ENCODE peak calls at places on chromosomes 7 and 10, in eight cellular contexts. One of them, this sample, is unnamed.

GRCh38 chr10:78688945-78689935 is 379.5 kb upstream of the ZMIZ1 start:
- DNase-seq in retinal pigment epithelial cell: no peak
- DNase-seq in cardiac muscle cell: peak
- DNase-seq in dorsolateral prefrontal cortex: peak
- DNase-seq in left ventricle myocardium inferior: no peak
- DNase-seq in Calu3: no peak
- DNase-seq in CD4-positive, alpha-beta T cell: no peak
- DNase-seq in heart left ventricle: no peak
- DNase-seq in this sample: no peak

GRCh38 chr10:91596821-91597396 is 36.0 kb downstream of the PPP1R3C start:
- DNase-seq in Calu3: no peak
- DNase-seq in dorsolateral prefrontal cortex: no peak
- DNase-seq in heart left ventricle: no peak
- DNase-seq in retinal pigment epithelial cell: peak
- DNase-seq in left ventricle myocardium inferior: no peak
- DNase-seq in CD4-positive, alpha-beta T cell: no peak
- DNase-seq in cardiac muscle cell: peak
- DNase-seq in this sample: peak

GRCh38 chr7:92762853-92763252 is 73.5 kb downstream of the CDK6 start:
- DNase-seq in retinal pigment epithelial cell: no peak
- DNase-seq in left ventricle myocardium inferior: no peak
- DNase-seq in cardiac muscle cell: no peak
- DNase-seq in dorsolateral prefrontal cortex: no peak
- DNase-seq in heart left ventricle: no peak
- DNase-seq in Calu3: no peak
- DNase-seq in CD4-positive, alpha-beta T cell: no peak
- DNase-seq in this sample: no peak

GRCh38 chr10:46520381-46520780 is 36.1 kb downstream of the GPRIN2 start:
- DNase-seq in heart left ventricle: peak
- DNase-seq in dorsolateral prefrontal cortex: no peak
- DNase-seq in cardiac muscle cell: no peak
- DNase-seq in retinal pigment epithelial cell: no peak
- DNase-seq in Calu3: peak
- DNase-seq in left ventricle myocardium inferior: peak
- DNase-seq in CD4-positive, alpha-beta T cell: no peak
- DNase-seq in this sample: no peak

GRCh38 chr10:84493951-84494848 is 165.8 kb downstream of the CCSER2 start:
- DNase-seq in cardiac muscle cell: peak
- DNase-seq in heart left ventricle: no peak
- DNase-seq in Calu3: peak
- DNase-seq in CD4-positive, alpha-beta T cell: no peak
- DNase-seq in retinal pigment epithelial cell: peak
- DNase-seq in left ventricle myocardium inferior: no peak
- DNase-seq in dorsolateral prefrontal cortex: no peak
- DNase-seq in this sample: peak

GRCh38 chr7:32212321-32212720 is 142.1 kb upstream of the PDE1C start:
- DNase-seq in retinal pigment epithelial cell: no peak
- DNase-seq in cardiac muscle cell: no peak
- DNase-seq in left ventricle myocardium inferior: no peak
- DNase-seq in heart left ventricle: no peak
- DNase-seq in Calu3: no peak
- DNase-seq in CD4-positive, alpha-beta T cell: no peak
- DNase-seq in dorsolateral prefrontal cortex: no peak
- DNase-seq in this sample: no peak

GRCh38 chr7:45267262-45267661 is 109.7 kb downstream of the RAMP3 start:
- DNase-seq in CD4-positive, alpha-beta T cell: no peak
- DNase-seq in dorsolateral prefrontal cortex: no peak
- DNase-seq in cardiac muscle cell: peak
- DNase-seq in retinal pigment epithelial cell: no peak
- DNase-seq in left ventricle myocardium inferior: no peak
- DNase-seq in heart left ventricle: no peak
- DNase-seq in Calu3: no peak
- DNase-seq in this sample: no peak

GRCh38 chr7:43041724-43042123 is 70.7 kb upstream of the HECW1 start:
- DNase-seq in retinal pigment epithelial cell: no peak
- DNase-seq in cardiac muscle cell: no peak
- DNase-seq in dorsolateral prefrontal cortex: no peak
- DNase-seq in Calu3: no peak
- DNase-seq in heart left ventricle: no peak
- DNase-seq in CD4-positive, alpha-beta T cell: no peak
- DNase-seq in left ventricle myocardium inferior: no peak
- DNase-seq in this sample: no peak

GRCh38 chr7:38655833-38656774 is 24.9 kb upstream of the AMPH start:
- DNase-seq in dorsolateral prefrontal cortex: no peak
- DNase-seq in left ventricle myocardium inferior: peak
- DNase-seq in CD4-positive, alpha-beta T cell: no peak
- DNase-seq in retinal pigment epithelial cell: no peak
- DNase-seq in Calu3: no peak
- DNase-seq in heart left ventricle: peak
- DNase-seq in cardiac muscle cell: no peak
- DNase-seq in this sample: no peak

GRCh38 chr7:65798111-65799075 is 74.5 kb upstream of the VKORC1L1 start:
- DNase-seq in cardiac muscle cell: peak
- DNase-seq in CD4-positive, alpha-beta T cell: no peak
- DNase-seq in heart left ventricle: no peak
- DNase-seq in Calu3: no peak
- DNase-seq in left ventricle myocardium inferior: no peak
- DNase-seq in dorsolateral prefrontal cortex: no peak
- DNase-seq in retinal pigment epithelial cell: peak
- DNase-seq in this sample: peak

GRCh38 chr7:73433924-73434700 is 534 bp downstream of the FZD9 start:
- DNase-seq in cardiac muscle cell: peak
- DNase-seq in Calu3: no peak
- DNase-seq in dorsolateral prefrontal cortex: no peak
- DNase-seq in heart left ventricle: no peak
- DNase-seq in CD4-positive, alpha-beta T cell: no peak
- DNase-seq in left ventricle myocardium inferior: no peak
- DNase-seq in retinal pigment epithelial cell: no peak
- DNase-seq in this sample: no peak

GRCh38 chr10:70568113-70568512 is 34.4 kb downstream of the PRF1 start:
- DNase-seq in cardiac muscle cell: no peak
- DNase-seq in dorsolateral prefrontal cortex: no peak
- DNase-seq in Calu3: no peak
- DNase-seq in left ventricle myocardium inferior: no peak
- DNase-seq in CD4-positive, alpha-beta T cell: no peak
- DNase-seq in retinal pigment epithelial cell: no peak
- DNase-seq in heart left ventricle: no peak
- DNase-seq in this sample: no peak

GRCh38 chr10:116286801-116287200 is 13.8 kb upstream of the GFRA1 start:
- DNase-seq in cardiac muscle cell: no peak
- DNase-seq in dorsolateral prefrontal cortex: no peak
- DNase-seq in left ventricle myocardium inferior: no peak
- DNase-seq in Calu3: no peak
- DNase-seq in heart left ventricle: no peak
- DNase-seq in retinal pigment epithelial cell: no peak
- DNase-seq in CD4-positive, alpha-beta T cell: no peak
- DNase-seq in this sample: no peak

GRCh38 chr10:72175166-72175565 is 40.6 kb upstream of the ANAPC16 start:
- DNase-seq in CD4-positive, alpha-beta T cell: no peak
- DNase-seq in Calu3: no peak
- DNase-seq in dorsolateral prefrontal cortex: no peak
- DNase-seq in heart left ventricle: no peak
- DNase-seq in retinal pigment epithelial cell: peak
- DNase-seq in cardiac muscle cell: peak
- DNase-seq in left ventricle myocardium inferior: no peak
- DNase-seq in this sample: peak

GRCh38 chr10:47401874-47402645 is 18.0 kb upstream of the ZNF488 start:
- DNase-seq in retinal pigment epithelial cell: no peak
- DNase-seq in cardiac muscle cell: no peak
- DNase-seq in CD4-positive, alpha-beta T cell: no peak
- DNase-seq in left ventricle myocardium inferior: no peak
- DNase-seq in heart left ventricle: no peak
- DNase-seq in Calu3: no peak
- DNase-seq in dorsolateral prefrontal cortex: no peak
- DNase-seq in this sample: no peak

GRCh38 chr10:3817002-3817401 is 32.0 kb upstream of the KLF6 start:
- DNase-seq in CD4-positive, alpha-beta T cell: no peak
- DNase-seq in Calu3: no peak
- DNase-seq in cardiac muscle cell: no peak
- DNase-seq in heart left ventricle: no peak
- DNase-seq in left ventricle myocardium inferior: no peak
- DNase-seq in dorsolateral prefrontal cortex: no peak
- DNase-seq in retinal pigment epithelial cell: no peak
- DNase-seq in this sample: no peak

GRCh38 chr7:65489260-65489767 is 115.7 kb downstream of the ZNF92 start:
- DNase-seq in left ventricle myocardium inferior: no peak
- DNase-seq in CD4-positive, alpha-beta T cell: no peak
- DNase-seq in cardiac muscle cell: no peak
- DNase-seq in heart left ventricle: no peak
- DNase-seq in dorsolateral prefrontal cortex: no peak
- DNase-seq in Calu3: no peak
- DNase-seq in retinal pigment epithelial cell: no peak
- DNase-seq in this sample: no peak

GRCh38 chr7:47078241-47078640 is 503.7 kb downstream of the TNS3 start:
- DNase-seq in heart left ventricle: no peak
- DNase-seq in dorsolateral prefrontal cortex: no peak
- DNase-seq in Calu3: no peak
- DNase-seq in left ventricle myocardium inferior: no peak
- DNase-seq in retinal pigment epithelial cell: no peak
- DNase-seq in CD4-positive, alpha-beta T cell: no peak
- DNase-seq in cardiac muscle cell: no peak
- DNase-seq in this sample: peak

GRCh38 chr10:8404721-8405120 is 350.2 kb downstream of the GATA3 start:
- DNase-seq in Calu3: peak
- DNase-seq in retinal pigment epithelial cell: no peak
- DNase-seq in left ventricle myocardium inferior: no peak
- DNase-seq in cardiac muscle cell: no peak
- DNase-seq in CD4-positive, alpha-beta T cell: no peak
- DNase-seq in heart left ventricle: no peak
- DNase-seq in dorsolateral prefrontal cortex: no peak
- DNase-seq in this sample: no peak

GRCh38 chr10:132467464-132468149 is 70.0 kb upstream of the INPP5A start:
- DNase-seq in dorsolateral prefrontal cortex: no peak
- DNase-seq in retinal pigment epithelial cell: no peak
- DNase-seq in cardiac muscle cell: no peak
- DNase-seq in CD4-positive, alpha-beta T cell: no peak
- DNase-seq in left ventricle myocardium inferior: peak
- DNase-seq in heart left ventricle: peak
- DNase-seq in Calu3: no peak
- DNase-seq in this sample: no peak

GRCh38 chr7:116342125-116342524 is 131.8 kb downstream of the TES start:
- DNase-seq in heart left ventricle: no peak
- DNase-seq in cardiac muscle cell: peak
- DNase-seq in retinal pigment epithelial cell: no peak
- DNase-seq in CD4-positive, alpha-beta T cell: no peak
- DNase-seq in left ventricle myocardium inferior: no peak
- DNase-seq in dorsolateral prefrontal cortex: no peak
- DNase-seq in Calu3: no peak
- DNase-seq in this sample: no peak

GRCh38 chr10:128116851-128117615 is 9.2 kb downstream of the MKI67 start:
- DNase-seq in heart left ventricle: no peak
- DNase-seq in retinal pigment epithelial cell: no peak
- DNase-seq in dorsolateral prefrontal cortex: no peak
- DNase-seq in Calu3: no peak
- DNase-seq in left ventricle myocardium inferior: no peak
- DNase-seq in CD4-positive, alpha-beta T cell: no peak
- DNase-seq in cardiac muscle cell: no peak
- DNase-seq in this sample: peak
- TF ChIP-seq CTCF in heart left ventricle: no peak
- TF ChIP-seq CTCF in retinal pigment epithelial cell: peak
- TF ChIP-seq CTCF in dorsolateral prefrontal cortex: no peak
- TF ChIP-seq CTCF in Calu3: no peak
- TF ChIP-seq CTCF in left ventricle myocardium inferior: no peak
- TF ChIP-seq CTCF in CD4-positive, alpha-beta T cell: no peak
- TF ChIP-seq CTCF in cardiac muscle cell: peak
- TF ChIP-seq CTCF in this sample: peak

GRCh38 chr10:63008491-63008890 is 124.6 kb upstream of the NRBF2 start:
- DNase-seq in dorsolateral prefrontal cortex: no peak
- DNase-seq in CD4-positive, alpha-beta T cell: no peak
- DNase-seq in cardiac muscle cell: peak
- DNase-seq in heart left ventricle: no peak
- DNase-seq in retinal pigment epithelial cell: no peak
- DNase-seq in Calu3: no peak
- DNase-seq in left ventricle myocardium inferior: no peak
- DNase-seq in this sample: no peak
- TF ChIP-seq CTCF in dorsolateral prefrontal cortex: no peak
- TF ChIP-seq CTCF in CD4-positive, alpha-beta T cell: no peak
- TF ChIP-seq CTCF in cardiac muscle cell: no peak
- TF ChIP-seq CTCF in heart left ventricle: no peak
- TF ChIP-seq CTCF in retinal pigment epithelial cell: peak
- TF ChIP-seq CTCF in Calu3: no peak
- TF ChIP-seq CTCF in left ventricle myocardium inferior: no peak
- TF ChIP-seq CTCF in this sample: peak

GRCh38 chr10:66838656-66839055 is 87.2 kb upstream of the LRRTM3 start:
- DNase-seq in heart left ventricle: no peak
- DNase-seq in Calu3: no peak
- DNase-seq in retinal pigment epithelial cell: no peak
- DNase-seq in CD4-positive, alpha-beta T cell: no peak
- DNase-seq in cardiac muscle cell: no peak
- DNase-seq in left ventricle myocardium inferior: no peak
- DNase-seq in dorsolateral prefrontal cortex: no peak
- DNase-seq in this sample: no peak

GRCh38 chr10:66842867-66843266 is 83.0 kb upstream of the LRRTM3 start:
- DNase-seq in Calu3: no peak
- DNase-seq in left ventricle myocardium inferior: no peak
- DNase-seq in dorsolateral prefrontal cortex: no peak
- DNase-seq in cardiac muscle cell: no peak
- DNase-seq in retinal pigment epithelial cell: no peak
- DNase-seq in heart left ventricle: no peak
- DNase-seq in CD4-positive, alpha-beta T cell: no peak
- DNase-seq in this sample: no peak

DNA sequence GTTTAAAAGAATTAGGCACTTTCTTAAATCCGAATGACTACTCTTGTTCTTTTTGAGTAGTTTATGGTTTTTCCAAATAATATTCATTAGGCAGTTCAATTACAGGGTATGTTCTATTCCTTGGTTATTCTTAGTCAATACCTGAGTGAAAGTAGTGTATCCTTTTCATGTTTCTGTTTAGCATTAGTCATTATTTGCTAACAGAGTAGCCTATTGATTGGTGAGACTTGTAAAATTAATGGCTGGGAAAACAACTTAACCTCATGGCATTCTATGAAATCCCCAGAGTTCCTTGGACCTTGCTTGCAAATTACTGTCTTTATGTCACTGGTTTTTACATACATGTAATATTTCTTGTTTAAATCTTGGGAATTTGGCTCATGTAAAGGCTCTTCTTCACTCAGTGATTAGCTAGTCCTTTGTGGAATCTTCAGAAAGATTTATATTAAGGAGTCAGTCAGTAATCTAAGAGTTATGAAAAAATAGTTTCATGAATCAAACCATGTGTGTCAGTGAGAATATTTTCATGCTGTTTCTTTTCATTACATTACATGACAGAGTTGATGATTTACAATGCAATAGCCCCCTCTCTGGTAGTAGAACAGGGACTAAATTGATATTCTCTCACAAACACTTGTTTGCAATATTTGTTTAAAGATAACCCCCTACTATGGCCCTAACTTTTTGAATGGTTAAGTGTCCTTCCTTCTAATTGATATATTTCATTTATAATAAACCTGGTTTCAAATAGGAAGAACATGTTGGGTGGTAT is 81.5 kb upstream of the LRRTM3 start:
- DNase-seq in retinal pigment epithelial cell: no peak
- DNase-seq in heart left ventricle: no peak
- DNase-seq in Calu3: no peak
- DNase-seq in left ventricle myocardium inferior: no peak
- DNase-seq in CD4-positive, alpha-beta T cell: no peak
- DNase-seq in cardiac muscle cell: peak
- DNase-seq in dorsolateral prefrontal cortex: no peak
- DNase-seq in this sample: no peak
- TF ChIP-seq CTCF in retinal pigment epithelial cell: peak
- TF ChIP-seq CTCF in heart left ventricle: no peak
- TF ChIP-seq CTCF in Calu3: no peak
- TF ChIP-seq CTCF in left ventricle myocardium inferior: no peak
- TF ChIP-seq CTCF in CD4-positive, alpha-beta T cell: no peak
- TF ChIP-seq CTCF in cardiac muscle cell: no peak
- TF ChIP-seq CTCF in dorsolateral prefrontal cortex: no peak
- TF ChIP-seq CTCF in this sample: peak

GRCh38 chr7:132500727-132501410 is 75.4 kb downstream of the PLXNA4 start:
- DNase-seq in retinal pigment epithelial cell: no peak
- DNase-seq in dorsolateral prefrontal cortex: peak
- DNase-seq in cardiac muscle cell: peak
- DNase-seq in heart left ventricle: no peak
- DNase-seq in CD4-positive, alpha-beta T cell: no peak
- DNase-seq in Calu3: no peak
- DNase-seq in left ventricle myocardium inferior: peak
- DNase-seq in this sample: no peak
- TF ChIP-seq CTCF in retinal pigment epithelial cell: no peak
- TF ChIP-seq CTCF in dorsolateral prefrontal cortex: no peak
- TF ChIP-seq CTCF in cardiac muscle cell: peak
- TF ChIP-seq CTCF in heart left ventricle: peak
- TF ChIP-seq CTCF in CD4-positive, alpha-beta T cell: no peak
- TF ChIP-seq CTCF in Calu3: no peak
- TF ChIP-seq CTCF in left ventricle myocardium inferior: peak
- TF ChIP-seq CTCF in this sample: peak

This sample was measured in HFFc6.